ENCODE peak calls at places on chromosomes 4 and X, in eight cellular contexts. A is astrocyte, J is fibroblast of lung, G is PC-9, Z is MM.1S, M is K562, U is A549, V is IMR-90. I is an unnamed sample.

GRCh38 chr4:84484274-84484673 is 14.8 kb downstream of the NKX6-1 start:
- DNase-seq in V (no peak), Z (no peak), A (no peak), J (no peak), U (no peak), M (no peak), G (no peak), I (peak)

GRCh38 chr4:3062466-3062865 is 11.9 kb downstream of the HTT-AS start:
- DNase-seq in U (no peak), M (no peak), J (peak), Z (peak), A (peak), V (peak), G (no peak), I (no peak)

GRCh38 chr4:174631901-174632758 is 109.8 kb upstream of the HPGD start:
- DNase-seq in A (peak), Z (peak), V (peak), U (peak), J (peak), M (peak), G (no peak), I (no peak)

GRCh38 chr4:56909083-56909981 is 1.6 kb downstream of the REST start:
- DNase-seq in M (no peak), V (peak), A (peak), J (peak), U (peak), Z (peak), G (peak), I (peak)

GRCh38 chrX:74923942-74924448 is 1.3 kb downstream of the NEXMIF start:
- DNase-seq in U (no peak), M (no peak), G (no peak), A (no peak), Z (no peak), V (no peak), J (no peak), I (no peak)

GRCh38 chr4:82192153-82192552 is 181.6 kb downstream of the HNRNPD start:
- DNase-seq in M (no peak), G (no peak), A (no peak), U (no peak), J (no peak), Z (no peak), V (no peak), I (no peak)

GRCh38 chr4:65241257-65241997 is 428.9 kb downstream of the EPHA5 start:
- DNase-seq in A (no peak), J (no peak), M (peak), Z (no peak), V (no peak), U (no peak), G (peak), I (peak)

GRCh38 chr4:186651624-186652023 is 72.0 kb downstream of the FAT1 start:
- DNase-seq in G (no peak), M (no peak), U (peak), V (no peak), J (peak), A (peak), Z (no peak), I (no peak)

GRCh38 chr4:102687373-102687981 is 73.3 kb downstream of the MANBA start:
- DNase-seq in A (peak), J (peak), M (no peak), U (peak), Z (peak), G (peak), V (peak), I (no peak)

GRCh38 chr4:32462944-32463343 is 1742.8 kb downstream of the PCDH7 start:
- DNase-seq in U (peak), M (no peak), G (no peak), Z (peak), V (peak), J (peak), A (no peak), I (no peak)

GRCh38 chrX:151177141-151178027 is 1.0 kb downstream of the GPR50 start:
- DNase-seq in M (no peak), A (no peak), G (no peak), J (peak), V (no peak), U (no peak), Z (no peak), I (no peak)

GRCh38 chr4:185201983-185202962 is 1.5 kb downstream of the CFAP97 start:
- DNase-seq in J (peak), M (peak), G (peak), Z (no peak), U (no peak), V (peak), A (peak), I (peak)

GRCh38 chr4:10462876-10463275 is 5.7 kb upstream of the ZNF518B start:
- DNase-seq in A (no peak), G (no peak), J (no peak), V (no peak), M (no peak), Z (no peak), U (no peak), I (peak)

GRCh38 chrX:74449322-74449936 is 28.1 kb downstream of the SLC16A2 start:
- DNase-seq in U (peak), Z (no peak), J (peak), M (no peak), A (no peak), G (no peak), V (peak), I (no peak)

GRCh38 chr4:181897935-181898334 is 345.3 kb upstream of the TENM3 start:
- DNase-seq in G (no peak), J (peak), V (peak), Z (no peak), A (peak), U (no peak), M (no peak), I (peak)

GRCh38 chrX:18098704-18099103 is 122.0 kb downstream of the BEND2 start:
- DNase-seq in Z (no peak), A (no peak), G (no peak), U (no peak), J (no peak), V (no peak), M (no peak), I (no peak)

GRCh38 chrX:155938132-155938531 is 57.0 kb downstream of the VAMP7 start:
- DNase-seq in J (no peak), G (no peak), M (no peak), U (no peak), A (no peak), V (no peak), Z (no peak), I (no peak)

GRCh38 chr4:3869661-3870566 is 103.7 kb downstream of the ADRA2C start:
- DNase-seq in V (no peak), G (no peak), Z (no peak), A (no peak), M (no peak), J (no peak), U (no peak), I (peak)

GRCh38 chrX:16278927-16279326 is 111.6 kb downstream of the MAGEB17 start:
- DNase-seq in A (no peak), G (no peak), V (no peak), J (no peak), M (no peak), U (peak), Z (no peak), I (no peak)

GRCh38 chr4:20764353-20764752 is 64.1 kb downstream of the PACRGL start:
- DNase-seq in V (peak), Z (no peak), A (peak), J (peak), M (no peak), U (no peak), G (no peak), I (no peak)

GRCh38 chr4:159384619-159385018 is 281.7 kb downstream of the RAPGEF2 start:
- DNase-seq in V (no peak), U (no peak), G (no peak), Z (no peak), J (no peak), A (no peak), M (no peak), I (peak)

GRCh38 chrX:48632207-48632606 is 34.9 kb downstream of the WDR13 start:
- DNase-seq in M (no peak), U (no peak), V (no peak), G (no peak), A (no peak), J (no peak), Z (no peak), I (no peak)
- H3K4me2 ChIP-seq in M (peak), U (no peak), V (no peak), G (no peak), A (no peak), J (no peak), Z (peak), I (no peak)

DNA sequence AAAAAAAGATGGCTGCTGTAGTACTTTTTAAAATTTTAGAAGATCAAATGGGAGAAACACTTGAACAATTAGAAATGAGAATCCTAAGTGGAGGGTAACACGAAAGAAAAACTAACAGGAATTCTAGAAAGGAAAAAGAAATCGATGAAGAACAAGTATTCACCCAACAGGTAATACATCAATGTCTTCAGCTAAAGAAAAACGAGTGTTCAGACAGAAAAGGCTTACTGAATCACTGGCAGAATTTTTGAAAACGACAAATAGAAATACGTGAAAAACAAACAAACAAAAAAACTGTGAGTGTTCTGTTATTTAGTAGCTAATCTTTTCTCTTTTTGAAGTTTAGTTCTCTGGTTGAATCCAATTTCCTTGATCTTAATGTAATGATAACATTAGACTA is 1.8 kb downstream of the MAD2L1 start:
- DNase-seq in U (no peak), J (no peak), V (no peak), G (no peak), M (no peak), Z (no peak), A (no peak), I (no peak)
- H3K4me3 ChIP-seq in U (peak), J (peak), V (no peak), G (peak), M (peak), Z (peak), A (peak), I (no peak)

GRCh38 chr4:53601251-53601764 is 10.0 kb upstream of the LNX1 start:
- DNase-seq in Z (peak), U (peak), A (no peak), M (peak), V (no peak), J (no peak), G (peak), I (no peak)
- TF ChIP-seq CTCF in Z (peak), U (no peak), A (peak), M (peak), V (peak), J (peak), G (peak), I (peak)

GRCh38 chr4:19402666-19403065 is 849.0 kb upstream of the SLIT2 start:
- DNase-seq in M (no peak), Z (no peak), U (no peak), V (peak), A (no peak), J (no peak), G (no peak), I (no peak)
- H3K4me2 ChIP-seq in M (no peak), Z (no peak), U (no peak), V (peak), A (no peak), J (no peak), G (no peak), I (no peak)

GRCh38 chrX:48540015-48540350 is 469 bp downstream of the TBC1D25 start:
- DNase-seq in J (peak), M (peak), V (peak), U (no peak), Z (peak), G (no peak), A (no peak), I (no peak)

GRCh38 chrX:48540480-48540879 is 966 bp downstream of the TBC1D25 start:
- DNase-seq in V (no peak), M (no peak), A (no peak), J (no peak), U (no peak), G (no peak), Z (peak), I (no peak)

GRCh38 chrX:48541140-48541814 is 1.8 kb downstream of the TBC1D25 start:
- DNase-seq in A (no peak), G (no peak), M (no peak), Z (peak), J (no peak), U (no peak), V (no peak), I (no peak)

GRCh38 chrX:48539345-48540014 is at the start of gene TBC1D25:
- DNase-seq in Z (peak), A (peak), U (peak), V (peak), G (peak), J (peak), M (peak), I (peak)

DNA sequence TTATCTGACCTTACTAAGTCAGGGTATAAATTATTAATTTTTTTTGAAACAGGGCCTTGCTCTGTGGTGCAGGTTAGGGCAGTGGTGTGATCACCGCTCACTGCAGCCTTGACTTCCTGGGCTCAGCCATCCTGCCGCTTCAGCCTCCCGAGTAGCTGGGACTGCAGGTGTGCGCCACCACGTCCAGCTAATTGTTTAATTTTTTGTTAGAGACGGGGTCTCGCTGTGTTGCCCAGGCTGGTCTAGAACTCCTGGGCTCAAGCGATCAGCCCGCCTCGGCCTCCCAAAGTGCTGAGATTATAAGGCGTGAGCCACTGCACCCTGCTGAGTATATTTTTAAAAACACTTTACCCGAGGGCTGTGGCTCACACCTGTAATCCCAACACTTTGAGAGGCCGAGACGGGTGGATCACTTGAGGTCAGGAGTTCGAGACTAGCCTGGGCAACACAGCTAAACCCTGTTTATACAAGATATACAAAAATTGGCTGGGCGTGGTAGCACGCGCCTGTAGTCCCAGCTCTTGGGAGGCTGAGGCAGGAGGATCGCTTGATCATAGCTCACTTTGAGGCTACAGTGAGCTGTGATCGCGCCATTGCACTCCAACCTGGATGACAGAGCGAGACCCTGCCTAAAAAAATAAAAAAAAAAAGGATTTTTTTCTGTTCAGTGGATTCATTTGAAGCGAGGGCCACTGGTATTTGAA is 721 bp upstream of the TBC1D25 start:
- DNase-seq in M (no peak), A (no peak), V (no peak), U (no peak), G (no peak), Z (no peak), J (no peak), I (no peak)
- H3K4me3 ChIP-seq in M (peak), A (no peak), V (peak), U (peak), G (no peak), Z (no peak), J (peak), I (peak)

I was measured in osteoblast.